ENCODE peak calls at places on chromosome X, in five cellular contexts. V is CD8-positive, alpha-beta memory T cell; M is mesendoderm; R is tibial artery; K is stomach. X is an unnamed sample.

GRCh38 chrX:55056820-55057690 is 17.8 kb upstream of the PAGE2B start:
- DNase-seq in V (peak; percentile 68), M (peak; percentile 1), R (no peak), K (no peak), X (no peak)

GRCh38 chrX:101803451-101803850 is 128.4 kb downstream of the ZMAT1 start:
- DNase-seq in V (no peak), M (no peak), R (no peak), K (no peak), X (no peak)

GRCh38 chrX:65035451-65035779 is 59.2 kb upstream of the ZC4H2 start:
- DNase-seq in V (no peak), M (no peak), R (peak; percentile 60), K (peak; percentile 29), X (no peak)

GRCh38 chrX:150486011-150486410 is 82.4 kb upstream of the MTM1 start:
- DNase-seq in V (peak; percentile 59), M (peak; percentile 62), R (peak; percentile 66), K (peak; percentile 62), X (no peak)

GRCh38 chrX:115413246-115413878 is 123.8 kb downstream of the LUZP4 start:
- DNase-seq in V (no peak), M (no peak), R (no peak), K (no peak), X (no peak)

GRCh38 chrX:131262738-131263679 is 26.1 kb downstream of the IGSF1 start:
- DNase-seq in V (no peak), M (peak; percentile 62), R (no peak), K (no peak), X (no peak)

GRCh38 chrX:77925764-77926163 is 15.3 kb downstream of the ATP7A start:
- DNase-seq in V (no peak), M (no peak), R (no peak), K (no peak), X (no peak)

GRCh38 chrX:130416785-130417184 is 15.0 kb downstream of the RBMX2 start:
- DNase-seq in V (no peak), M (no peak), R (no peak), K (no peak), X (no peak)

GRCh38 chrX:68915778-68916177 is 87.0 kb downstream of the EFNB1 start:
- DNase-seq in V (no peak), M (no peak), R (no peak), K (no peak), X (no peak)

GRCh38 chrX:8845060-8845459 is 43.9 kb upstream of the FAM9A start:
- DNase-seq in V (no peak), M (peak; percentile 46), R (no peak), K (no peak), X (no peak)

GRCh38 chrX:6679988-6680387 is 145.1 kb upstream of the VCX3A start:
- DNase-seq in V (no peak), M (no peak), R (no peak), K (no peak), X (no peak)

GRCh38 chrX:34487364-34487763 is 169.7 kb downstream of the TMEM47 start:
- DNase-seq in V (no peak), M (no peak), R (no peak), K (no peak), X (no peak)

GRCh38 chrX:8684201-8684600 is 47.7 kb downstream of the ANOS1 start:
- DNase-seq in V (no peak), M (no peak), R (no peak), K (no peak), X (no peak)

GRCh38 chrX:136185409-136186022 is 38.2 kb downstream of the FHL1 start:
- DNase-seq in V (no peak), M (no peak), R (no peak), K (no peak), X (no peak)

GRCh38 chrX:9729161-9729885 is 36.3 kb downstream of the GPR143 start:
- DNase-seq in V (no peak), M (no peak), R (no peak), K (no peak), X (no peak)

GRCh38 chrX:66030505-66031317 is 9.2 kb downstream of the VSIG4 start:
- DNase-seq in V (no peak), M (peak; percentile 58), R (no peak), K (no peak), X (no peak)

GRCh38 chrX:129931411-129932136 is 25.6 kb downstream of the UTP14A start:
- DNase-seq in V (peak; percentile 79), M (peak; percentile 96), R (peak; percentile 96), K (peak; percentile 88), X (peak; percentile 93)

GRCh38 chrX:8668797-8669196 is 63.1 kb downstream of the ANOS1 start:
- DNase-seq in V (no peak), M (peak; percentile 84), R (no peak), K (no peak), X (no peak)

GRCh38 chrX:137425273-137425902 is 140.5 kb upstream of the ZIC3 start:
- DNase-seq in V (no peak), M (peak; percentile 53), R (no peak), K (no peak), X (no peak)

GRCh38 chrX:154437398-154437752 is 421 bp downstream of the GDI1 start:
- DNase-seq in V (no peak), M (no peak), R (no peak), K (no peak), X (no peak)

GRCh38 chrX:154435171-154435733 is 1.7 kb upstream of the GDI1 start:
- DNase-seq in V (no peak), M (no peak), R (no peak), K (no peak), X (no peak)

GRCh38 chrX:154434394-154435168 is 2.4 kb upstream of the GDI1 start:
- DNase-seq in V (no peak), M (no peak), R (no peak), K (no peak), X (no peak)

GRCh38 chrX:154436597-154437397 is at the start of gene GDI1:
- DNase-seq in V (peak; percentile 76), M (peak; percentile 60), R (peak; percentile 74), K (peak; percentile 43), X (peak; percentile 51)

GRCh38 chrX:154436290-154436596 is 711 bp upstream of the GDI1 start:
- DNase-seq in V (no peak), M (no peak), R (no peak), K (no peak), X (no peak)
- H3K4me3 ChIP-seq in V (peak overlapping the region; percentile 45), M (peak overlapping the region; percentile 26), R (peak overlapping the region; percentile 85), K (peak overlapping the region; percentile 26), X (no peak overlapping the region)

DNA sequence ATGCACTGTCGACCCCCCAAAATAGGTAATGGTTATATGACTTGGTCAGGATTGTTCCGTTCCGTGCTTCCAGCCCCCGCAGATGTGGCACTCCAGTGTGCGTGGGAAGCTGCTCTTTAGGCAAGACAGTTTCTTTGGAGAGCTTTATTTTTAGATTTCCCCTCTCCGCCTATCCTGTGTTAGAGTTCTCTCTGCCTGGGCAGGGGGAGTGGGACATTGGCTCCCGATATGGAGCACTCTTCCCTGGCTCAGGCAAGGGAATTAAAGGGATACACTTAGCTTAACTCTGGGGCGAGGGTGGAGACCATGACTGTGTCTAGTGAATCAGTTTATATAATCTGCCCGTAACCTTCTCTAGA is 36.0 kb downstream of the DLG3 start:
- DNase-seq in V (no peak), M (no peak), R (peak; percentile 67), K (no peak), X (no peak)
- H3K4me1 ChIP-seq in V (no peaks in the 10 kb centered on the region), M (no peaks in the 10 kb centered on the region), R (no peaks in the 10 kb centered on the region), K (peaks cover 20% of the 10 kb centered on the region), X (peaks cover 6% of the 10 kb centered on the region)

GRCh38 chrX:16474511-16474910 is 175.4 kb upstream of the S100G start:
- DNase-seq in V (no peak), M (no peak), R (no peak), K (no peak), X (no peak)
- H3K27ac ChIP-seq in V (no peak overlapping the region), M (no peak overlapping the region), R (no peak overlapping the region), K (no peak overlapping the region), X (no peak overlapping the region)

GRCh38 chrX:47583240-47583861 is 1.1 kb downstream of the TIMP1 start:
- DNase-seq in V (no peak), M (no peak), R (no peak), K (no peak), X (peak; percentile 18)
- H3K4me3 ChIP-seq in V (no peak overlapping the region), M (no peak overlapping the region), R (peak overlapping the region; percentile 72), K (peak overlapping the region; percentile 4), X (peak overlapping the region; percentile 16)

DNA sequence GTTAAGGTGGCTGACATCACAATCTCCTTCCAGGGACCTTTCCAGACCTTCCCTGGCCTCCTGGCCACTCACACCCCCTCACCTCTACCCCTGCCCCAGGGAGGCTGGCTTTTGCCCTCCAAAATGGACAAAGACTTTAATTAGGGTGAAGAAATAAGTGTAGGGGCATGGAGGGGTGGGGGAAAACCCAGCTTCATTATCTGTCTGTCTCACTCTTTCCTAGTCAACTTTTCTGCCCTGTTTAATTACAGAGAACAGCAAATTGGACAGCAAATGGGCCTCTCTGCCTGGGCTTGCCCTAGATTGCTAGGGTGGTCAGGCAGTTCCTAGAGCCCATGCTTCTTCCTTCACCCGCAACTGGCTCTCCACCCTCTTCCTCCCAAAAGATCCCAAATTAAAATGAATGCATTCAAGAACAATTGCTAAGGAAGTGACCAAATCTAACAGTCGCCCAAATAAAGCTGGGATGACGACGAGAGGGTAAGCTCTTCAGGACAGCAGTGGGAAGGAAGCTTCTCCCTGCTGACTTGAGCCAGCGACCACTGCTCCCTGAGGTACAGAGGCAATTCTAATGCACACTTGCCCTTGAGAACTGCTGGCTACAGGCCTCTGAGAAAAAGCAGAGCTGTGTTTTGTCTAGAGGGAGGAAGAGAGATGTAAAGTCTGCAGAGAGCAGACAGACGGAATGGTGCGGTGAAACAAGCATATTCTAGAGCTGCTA is 12.4 kb downstream of the RAI2 start:
- DNase-seq in V (no peak), M (no peak), R (no peak), K (no peak), X (no peak)
- H3K4me1 ChIP-seq in V (no peaks in the 10 kb centered on the region), M (no peaks in the 10 kb centered on the region), R (no peaks in the 10 kb centered on the region), K (no peaks in the 10 kb centered on the region), X (peaks cover 2% of the 10 kb centered on the region)

GRCh38 chrX:17769701-17770269 is 32.5 kb downstream of the SCML1 start:
- DNase-seq in V (no peak), M (no peak), R (no peak), K (no peak), X (no peak)
- H3K27ac ChIP-seq in V (no peak overlapping the region), M (no peak overlapping the region), R (no peak overlapping the region), K (no peak overlapping the region), X (no peak overlapping the region)

DNA sequence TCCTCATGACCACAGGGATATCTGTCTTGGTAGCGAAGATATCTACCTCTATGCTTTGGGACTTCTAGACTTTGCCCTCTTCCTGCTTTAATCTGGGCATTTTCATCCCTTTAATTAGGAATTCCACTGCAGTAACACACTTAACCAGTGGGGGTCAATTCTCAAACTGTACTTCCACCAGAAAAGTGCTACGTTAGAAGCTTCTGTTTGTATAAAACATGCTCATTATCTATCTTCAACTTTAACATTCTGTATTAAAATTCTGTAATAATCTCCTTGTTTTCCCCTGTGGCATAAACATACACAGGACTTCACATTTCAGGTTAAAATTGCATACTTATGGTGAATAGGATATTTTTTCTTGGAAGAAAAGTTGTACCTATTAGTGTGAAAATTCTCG is 105.6 kb downstream of the AMMECR1 start:
- DNase-seq in V (no peak), M (peak; percentile 3), R (no peak), K (no peak), X (no peak)
- H3K4me3 ChIP-seq in V (no peak overlapping the region), M (no peak overlapping the region), R (no peak overlapping the region), K (no peak overlapping the region), X (no peak overlapping the region)

DNA sequence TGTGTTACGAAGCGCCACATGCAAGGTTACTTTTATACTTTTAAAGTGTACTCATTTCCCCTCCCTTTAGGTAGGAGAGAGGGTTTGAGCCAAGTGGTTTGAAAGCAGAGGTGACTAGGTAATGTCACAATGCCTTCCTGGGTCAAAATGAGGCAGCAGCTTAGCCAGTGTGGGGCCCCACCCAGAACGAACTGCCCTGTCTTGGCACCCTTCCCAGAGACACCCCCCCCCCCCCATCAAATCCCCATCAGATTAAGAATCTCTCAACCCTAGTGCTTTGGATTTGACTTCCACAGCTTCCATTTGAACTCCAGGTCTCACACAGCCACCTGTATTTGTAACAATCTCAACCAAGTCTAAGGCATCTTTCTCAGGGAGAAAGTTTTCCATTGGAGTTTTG is 31.1 kb downstream of the BCOR start:
- DNase-seq in V (no peak), M (no peak), R (no peak), K (no peak), X (no peak)
- H3K4me1 ChIP-seq in V (peaks cover 25% of the 10 kb centered on the region), M (no peaks in the 10 kb centered on the region), R (no peaks in the 10 kb centered on the region), K (no peaks in the 10 kb centered on the region), X (peaks cover 2% of the 10 kb centered on the region)